ENCODE peak calls at places on chromosomes 12 and 14, in eight cellular contexts. One of them, this sample, is unnamed.

GRCh38 chr14:50083467-50084337 is 32.7 kb downstream of the VCPKMT start:
- DNase-seq in Panc1: no peak
- DNase-seq in psoas muscle: no peak
- DNase-seq in astrocyte: no peak
- DNase-seq in thyroid gland: no peak
- DNase-seq in adrenal gland: no peak
- DNase-seq in prostate gland: no peak
- DNase-seq in A673: no peak
- DNase-seq in this sample: no peak

GRCh38 chr12:105092336-105092735 is 8.1 kb upstream of the ALDH1L2 start:
- DNase-seq in Panc1: no peak
- DNase-seq in prostate gland: peak; percentile 60
- DNase-seq in adrenal gland: no peak
- DNase-seq in A673: no peak
- DNase-seq in psoas muscle: no peak
- DNase-seq in astrocyte: no peak
- DNase-seq in thyroid gland: peak; percentile 23
- DNase-seq in this sample: peak; percentile 70

GRCh38 chr12:121535150-121536057 is 45.4 kb downstream of the KDM2B start:
- DNase-seq in A673: no peak
- DNase-seq in thyroid gland: no peak
- DNase-seq in Panc1: no peak
- DNase-seq in adrenal gland: no peak
- DNase-seq in psoas muscle: no peak
- DNase-seq in astrocyte: no peak
- DNase-seq in prostate gland: no peak
- DNase-seq in this sample: no peak

GRCh38 chr14:28784262-28785021 is 17.9 kb downstream of the FOXG1 start:
- DNase-seq in adrenal gland: no peak
- DNase-seq in astrocyte: no peak
- DNase-seq in prostate gland: no peak
- DNase-seq in Panc1: no peak
- DNase-seq in A673: no peak
- DNase-seq in thyroid gland: no peak
- DNase-seq in psoas muscle: no peak
- DNase-seq in this sample: no peak

GRCh38 chr14:95217391-95217900 is 60.1 kb upstream of the DICER1 start:
- DNase-seq in prostate gland: no peak
- DNase-seq in thyroid gland: no peak
- DNase-seq in A673: no peak
- DNase-seq in psoas muscle: no peak
- DNase-seq in Panc1: no peak
- DNase-seq in adrenal gland: no peak
- DNase-seq in astrocyte: no peak
- DNase-seq in this sample: no peak

GRCh38 chr12:29732211-29732992 is 51.3 kb downstream of the TMTC1 start:
- DNase-seq in prostate gland: no peak
- DNase-seq in thyroid gland: no peak
- DNase-seq in psoas muscle: no peak
- DNase-seq in adrenal gland: no peak
- DNase-seq in Panc1: no peak
- DNase-seq in A673: no peak
- DNase-seq in astrocyte: peak; percentile 51
- DNase-seq in this sample: no peak

GRCh38 chr12:66603458-66603857 is 75.4 kb downstream of the GRIP1 start:
- DNase-seq in thyroid gland: peak; percentile 61
- DNase-seq in astrocyte: no peak
- DNase-seq in psoas muscle: no peak
- DNase-seq in adrenal gland: no peak
- DNase-seq in A673: no peak
- DNase-seq in Panc1: no peak
- DNase-seq in prostate gland: no peak
- DNase-seq in this sample: no peak

GRCh38 chr14:64891839-64892375 is 12.2 kb upstream of the SPTB start:
- DNase-seq in thyroid gland: no peak
- DNase-seq in Panc1: no peak
- DNase-seq in prostate gland: peak; percentile 44
- DNase-seq in adrenal gland: peak; percentile 34
- DNase-seq in astrocyte: peak; percentile 44
- DNase-seq in psoas muscle: no peak
- DNase-seq in A673: peak; percentile 72
- DNase-seq in this sample: peak; percentile 21

GRCh38 chr14:24147761-24148428 is 597 bp downstream of the RNF31 start:
- DNase-seq in psoas muscle: no peak
- DNase-seq in A673: no peak
- DNase-seq in adrenal gland: no peak
- DNase-seq in prostate gland: no peak
- DNase-seq in astrocyte: no peak
- DNase-seq in thyroid gland: no peak
- DNase-seq in Panc1: no peak
- DNase-seq in this sample: no peak

GRCh38 chr12:69739287-69740191 is 879 bp downstream of the RAB3IP start:
- DNase-seq in astrocyte: peak; percentile 39
- DNase-seq in A673: peak; percentile 85
- DNase-seq in prostate gland: peak; percentile 39
- DNase-seq in thyroid gland: peak; percentile 57
- DNase-seq in adrenal gland: peak; percentile 51
- DNase-seq in Panc1: no peak
- DNase-seq in psoas muscle: peak; percentile 30
- DNase-seq in this sample: peak; percentile 79

GRCh38 chr14:106657460-106657859 is 1131.1 kb downstream of the TMEM121 start:
- DNase-seq in thyroid gland: no peak
- DNase-seq in A673: peak; percentile 33
- DNase-seq in psoas muscle: no peak
- DNase-seq in astrocyte: no peak
- DNase-seq in Panc1: no peak
- DNase-seq in prostate gland: no peak
- DNase-seq in adrenal gland: no peak
- DNase-seq in this sample: peak; percentile 23

GRCh38 chr14:26841920-26842741 is 244.3 kb upstream of the NOVA1 start:
- DNase-seq in thyroid gland: peak; percentile 72
- DNase-seq in A673: peak; percentile 42
- DNase-seq in Panc1: peak; percentile 88
- DNase-seq in adrenal gland: peak; percentile 30
- DNase-seq in astrocyte: peak; percentile 98
- DNase-seq in psoas muscle: peak; percentile 37
- DNase-seq in prostate gland: peak; percentile 24
- DNase-seq in this sample: peak; percentile 77

GRCh38 chr14:62592877-62593276 is 452.4 kb downstream of the KCNH5 start:
- DNase-seq in psoas muscle: no peak
- DNase-seq in astrocyte: peak; percentile 11
- DNase-seq in Panc1: no peak
- DNase-seq in prostate gland: no peak
- DNase-seq in adrenal gland: no peak
- DNase-seq in thyroid gland: no peak
- DNase-seq in A673: peak; percentile 67
- DNase-seq in this sample: no peak

GRCh38 chr12:71846322-71846940 is 6.9 kb downstream of the TBC1D15 start:
- DNase-seq in A673: peak; percentile 71
- DNase-seq in adrenal gland: no peak
- DNase-seq in Panc1: no peak
- DNase-seq in astrocyte: peak; percentile 6
- DNase-seq in psoas muscle: no peak
- DNase-seq in prostate gland: no peak
- DNase-seq in thyroid gland: no peak
- DNase-seq in this sample: peak; percentile 13

GRCh38 chr12:72089678-72090077 is 151.0 kb downstream of the TPH2 start:
- DNase-seq in thyroid gland: no peak
- DNase-seq in A673: no peak
- DNase-seq in prostate gland: no peak
- DNase-seq in adrenal gland: no peak
- DNase-seq in psoas muscle: no peak
- DNase-seq in Panc1: no peak
- DNase-seq in astrocyte: no peak
- DNase-seq in this sample: no peak

GRCh38 chr12:101552277-101552676 is 42.5 kb upstream of the MYBPC1 start:
- DNase-seq in A673: peak; percentile 26
- DNase-seq in thyroid gland: no peak
- DNase-seq in astrocyte: no peak
- DNase-seq in adrenal gland: no peak
- DNase-seq in psoas muscle: peak; percentile 65
- DNase-seq in Panc1: no peak
- DNase-seq in prostate gland: no peak
- DNase-seq in this sample: no peak

GRCh38 chr12:122130150-122130549 is 43.9 kb downstream of the IL31 start:
- DNase-seq in psoas muscle: peak; percentile 45
- DNase-seq in adrenal gland: no peak
- DNase-seq in astrocyte: peak; percentile 72
- DNase-seq in thyroid gland: no peak
- DNase-seq in prostate gland: no peak
- DNase-seq in A673: no peak
- DNase-seq in Panc1: no peak
- DNase-seq in this sample: no peak

GRCh38 chr14:90760591-90761316 is 55.5 kb downstream of the TTC7B start:
- DNase-seq in psoas muscle: no peak
- DNase-seq in thyroid gland: no peak
- DNase-seq in Panc1: no peak
- DNase-seq in A673: peak; percentile 70
- DNase-seq in astrocyte: peak; percentile 10
- DNase-seq in prostate gland: peak; percentile 2
- DNase-seq in adrenal gland: no peak
- DNase-seq in this sample: no peak

GRCh38 chr12:50690923-50691322 is 73.0 kb upstream of the ATF1 start:
- DNase-seq in adrenal gland: peak; percentile 74
- DNase-seq in psoas muscle: no peak
- DNase-seq in A673: no peak
- DNase-seq in astrocyte: peak; percentile 31
- DNase-seq in thyroid gland: no peak
- DNase-seq in prostate gland: no peak
- DNase-seq in Panc1: no peak
- DNase-seq in this sample: peak; percentile 64

GRCh38 chr14:97077253-97077653 is 280.1 kb downstream of the VRK1 start:
- DNase-seq in adrenal gland: peak; percentile 45
- DNase-seq in prostate gland: no peak
- DNase-seq in A673: peak; percentile 84
- DNase-seq in thyroid gland: peak; percentile 55
- DNase-seq in astrocyte: peak; percentile 93
- DNase-seq in psoas muscle: peak; percentile 27
- DNase-seq in Panc1: no peak
- DNase-seq in this sample: peak; percentile 11

GRCh38 chr14:73208846-73209245 is 28.5 kb upstream of the PAPLN start:
- DNase-seq in thyroid gland: no peak
- DNase-seq in adrenal gland: no peak
- DNase-seq in psoas muscle: no peak
- DNase-seq in astrocyte: no peak
- DNase-seq in prostate gland: no peak
- DNase-seq in A673: no peak
- DNase-seq in Panc1: no peak
- DNase-seq in this sample: no peak

GRCh38 chr12:55416961-55417360 is 9.1 kb upstream of the OR6C76 start:
- DNase-seq in adrenal gland: no peak
- DNase-seq in psoas muscle: no peak
- DNase-seq in A673: no peak
- DNase-seq in prostate gland: no peak
- DNase-seq in astrocyte: no peak
- DNase-seq in thyroid gland: no peak
- DNase-seq in Panc1: no peak
- DNase-seq in this sample: no peak

GRCh38 chr12:62361048-62361447 is 100.8 kb downstream of the USP15 start:
- DNase-seq in thyroid gland: no peak
- DNase-seq in astrocyte: peak; percentile 8
- DNase-seq in adrenal gland: no peak
- DNase-seq in prostate gland: no peak
- DNase-seq in A673: no peak
- DNase-seq in psoas muscle: no peak
- DNase-seq in Panc1: no peak
- DNase-seq in this sample: no peak
- H3K36me3 ChIP-seq in thyroid gland: no peaks in the 10 kb centered on the region
- H3K36me3 ChIP-seq in astrocyte: no peaks in the 10 kb centered on the region
- H3K36me3 ChIP-seq in adrenal gland: no peaks in the 10 kb centered on the region
- H3K36me3 ChIP-seq in prostate gland: no peaks in the 10 kb centered on the region
- H3K36me3 ChIP-seq in A673: no peaks in the 10 kb centered on the region
- H3K36me3 ChIP-seq in psoas muscle: peaks cover 22% of the 10 kb centered on the region
- H3K36me3 ChIP-seq in Panc1: no peaks in the 10 kb centered on the region
- H3K36me3 ChIP-seq in this sample: no peaks in the 10 kb centered on the region

DNA sequence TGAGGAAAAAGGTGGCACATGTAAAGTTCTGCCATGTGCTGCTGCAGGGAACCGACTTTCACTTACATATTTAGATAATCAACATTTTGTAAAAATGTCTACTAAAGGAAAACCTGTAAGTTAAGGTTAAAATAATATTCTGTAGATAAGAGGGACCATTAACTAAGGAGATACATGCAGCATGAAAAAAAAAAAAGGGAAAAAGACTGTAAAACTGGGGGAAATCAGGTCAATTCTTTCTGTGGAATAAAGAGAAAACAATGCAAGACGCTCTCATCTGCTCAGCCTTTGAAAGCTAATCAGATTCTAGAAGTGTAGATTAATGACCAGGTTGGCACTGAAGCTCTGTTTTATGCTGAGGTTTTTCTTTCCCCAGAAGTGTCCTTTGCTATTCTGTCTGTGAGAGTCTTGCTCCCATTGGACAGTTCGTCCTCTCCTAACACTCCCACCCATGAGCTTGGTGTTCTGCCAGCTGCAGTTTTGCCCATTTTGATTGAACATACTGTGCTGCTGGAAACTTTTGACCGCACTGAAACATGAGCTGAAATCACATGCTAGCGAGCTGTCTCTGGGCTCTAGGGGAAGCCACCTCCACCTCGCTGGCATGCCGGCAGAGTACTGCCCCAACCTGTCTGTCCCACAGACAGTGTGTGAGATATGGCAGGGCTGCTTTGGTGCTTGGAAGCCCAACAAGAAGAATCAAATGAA is 39.7 kb downstream of the PPTC7 start:
- DNase-seq in Panc1: no peak
- DNase-seq in astrocyte: peak; percentile 85
- DNase-seq in psoas muscle: peak; percentile 90
- DNase-seq in prostate gland: peak; percentile 96
- DNase-seq in thyroid gland: peak; percentile 97
- DNase-seq in adrenal gland: peak; percentile 87
- DNase-seq in A673: peak; percentile 93
- DNase-seq in this sample: peak; percentile 94
- H3K27ac ChIP-seq in Panc1: no peak overlapping the region
- H3K27ac ChIP-seq in astrocyte: no peak overlapping the region
- H3K27ac ChIP-seq in psoas muscle: peak overlapping the region; percentile 86
- H3K27ac ChIP-seq in prostate gland: peak overlapping the region; percentile 81
- H3K27ac ChIP-seq in thyroid gland: peak overlapping the region; percentile 75
- H3K27ac ChIP-seq in adrenal gland: peak overlapping the region; percentile 72
- H3K27ac ChIP-seq in A673: peak overlapping the region; percentile 74
- H3K27ac ChIP-seq in this sample: peak overlapping the region; percentile 75

DNA sequence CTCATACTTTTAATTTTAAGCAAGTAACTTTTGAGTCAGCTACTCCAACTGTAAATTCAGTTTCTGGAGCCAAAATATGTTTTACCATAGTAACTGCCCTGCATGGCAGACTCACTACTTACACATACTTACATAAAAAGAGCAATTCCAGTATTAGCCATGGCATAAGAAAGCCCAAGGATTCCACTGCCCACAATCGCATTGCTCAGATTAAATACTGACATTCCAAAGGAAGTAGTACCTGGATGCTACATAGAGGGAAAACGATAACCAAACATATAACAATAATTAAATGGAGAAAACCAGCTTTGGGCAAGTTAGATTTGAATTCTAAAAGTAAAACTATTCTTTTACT is 2.2 kb downstream of the SLC38A2 start:
- DNase-seq in A673: no peak
- DNase-seq in thyroid gland: no peak
- DNase-seq in Panc1: no peak
- DNase-seq in prostate gland: no peak
- DNase-seq in adrenal gland: no peak
- DNase-seq in astrocyte: no peak
- DNase-seq in psoas muscle: no peak
- DNase-seq in this sample: no peak
- H3K36me3 ChIP-seq in A673: peaks cover 59% of the 10 kb centered on the region
- H3K36me3 ChIP-seq in thyroid gland: peaks cover 59% of the 10 kb centered on the region
- H3K36me3 ChIP-seq in Panc1: peaks cover 70% of the 10 kb centered on the region
- H3K36me3 ChIP-seq in prostate gland: no peaks in the 10 kb centered on the region
- H3K36me3 ChIP-seq in adrenal gland: no peaks in the 10 kb centered on the region
- H3K36me3 ChIP-seq in astrocyte: peaks cover 57% of the 10 kb centered on the region
- H3K36me3 ChIP-seq in psoas muscle: peaks cover 59% of the 10 kb centered on the region
- H3K36me3 ChIP-seq in this sample: peaks cover 16% of the 10 kb centered on the region

GRCh38 chr14:68244272-68244975 is 424.8 kb downstream of the RAD51B start:
- DNase-seq in thyroid gland: no peak
- DNase-seq in astrocyte: no peak
- DNase-seq in A673: no peak
- DNase-seq in adrenal gland: no peak
- DNase-seq in psoas muscle: no peak
- DNase-seq in prostate gland: no peak
- DNase-seq in Panc1: no peak
- DNase-seq in this sample: no peak
- H3K27ac ChIP-seq in thyroid gland: peak overlapping the region; percentile 11
- H3K27ac ChIP-seq in astrocyte: no peak overlapping the region
- H3K27ac ChIP-seq in A673: no peak overlapping the region
- H3K27ac ChIP-seq in adrenal gland: peak overlapping the region; percentile 84
- H3K27ac ChIP-seq in psoas muscle: peak overlapping the region; percentile 89
- H3K27ac ChIP-seq in prostate gland: peak overlapping the region; percentile 73
- H3K27ac ChIP-seq in Panc1: peak overlapping the region; percentile 88
- H3K27ac ChIP-seq in this sample: no peak overlapping the region